ENCODE peak calls at places on chromosomes 2 and 18, in seven cellular contexts. F, Z, M, S, U, A and J are unnamed samples.
A peak's percentile ranks its signal among the peaks of the same experiment; 100 is the strongest.

GRCh38 chr2:30254692-30255015 is 23.3 kb downstream of the LBH start:
- DNase-seq in F (no peak), Z (no peak), M (no peak), S (no peak), U (no peak), A (no peak), J (no peak)

GRCh38 chr2:213266421-213266820 is 17.8 kb upstream of the SPAG16 start:
- DNase-seq in F (no peak), Z (no peak), M (no peak), S (no peak), U (no peak), A (no peak), J (no peak)

GRCh38 chr2:946073-947005 is 4.3 kb upstream of the SNTG2 start:
- DNase-seq in F (no peak), Z (no peak), M (no peak), S (no peak), U (no peak), A (no peak), J (peak; percentile 10)

GRCh38 chr2:37283207-37283606 is 41.4 kb downstream of the PRKD3 start:
- DNase-seq in F (no peak), Z (no peak), M (no peak), S (peak; percentile 82), U (no peak), A (peak; percentile 92), J (no peak)

GRCh38 chr18:37450434-37451133 is 115.0 kb downstream of the CELF4 start:
- DNase-seq in F (peak; percentile 60), Z (no peak), M (no peak), S (no peak), U (peak; percentile 49), A (no peak), J (no peak)

GRCh38 chr18:68847219-68847860 is 49.5 kb downstream of the CCDC102B start:
- DNase-seq in F (peak; percentile 13), Z (peak; percentile 26), M (no peak), S (peak; percentile 44), U (no peak), A (peak; percentile 8), J (peak; percentile 42)

GRCh38 chr2:108491848-108492247 is 42.4 kb upstream of the LIMS1 start:
- DNase-seq in F (no peak), Z (no peak), M (no peak), S (no peak), U (no peak), A (no peak), J (no peak)

GRCh38 chr2:83640506-83640905 is 818.6 kb downstream of the SUCLG1 start:
- DNase-seq in F (no peak), Z (no peak), M (no peak), S (no peak), U (no peak), A (no peak), J (no peak)

GRCh38 chr2:118720866-118721265 is 126.6 kb downstream of the EN1 start:
- DNase-seq in F (no peak), Z (no peak), M (no peak), S (no peak), U (no peak), A (no peak), J (no peak)

GRCh38 chr2:134670955-134671354 is 47.8 kb downstream of the TMEM163 start:
- DNase-seq in F (peak; percentile 40), Z (no peak), M (peak; percentile 40), S (no peak), U (no peak), A (no peak), J (no peak)

GRCh38 chr2:27407798-27408491 is 1.4 kb downstream of the PPM1G start:
- DNase-seq in F (peak; percentile 78), Z (peak; percentile 74), M (no peak), S (peak; percentile 70), U (peak; percentile 72), A (peak; percentile 36), J (peak; percentile 49)

GRCh38 chr18:42174909-42175308 is 219.9 kb downstream of the PIK3C3 start:
- DNase-seq in F (peak; percentile 54), Z (peak; percentile 66), M (no peak), S (peak; percentile 45), U (no peak), A (peak; percentile 19), J (no peak)

GRCh38 chr2:219571311-219572236 is at the start of gene OBSL1:
- DNase-seq in F (peak; percentile 97), Z (peak; percentile 89), M (peak; percentile 85), S (peak; percentile 77), U (peak; percentile 92), A (peak; percentile 67), J (no peak)

GRCh38 chr18:58438161-58438983 is 190.5 kb downstream of the ALPK2 start:
- DNase-seq in F (no peak), Z (no peak), M (no peak), S (no peak), U (no peak), A (peak; percentile 36), J (peak; percentile 4)

GRCh38 chr2:169005080-169005598 is 26.0 kb downstream of the ABCB11 start:
- DNase-seq in F (no peak), Z (no peak), M (no peak), S (no peak), U (peak; percentile 11), A (no peak), J (no peak)

GRCh38 chr2:95382128-95382645 is 20.3 kb upstream of the FAHD2A start:
- DNase-seq in F (no peak), Z (no peak), M (peak; percentile 9), S (no peak), U (no peak), A (no peak), J (no peak)

GRCh38 chr2:27966466-27966865 is 75.9 kb downstream of the BABAM2 start:
- DNase-seq in F (no peak), Z (no peak), M (no peak), S (no peak), U (no peak), A (peak; percentile 63), J (no peak)

GRCh38 chr2:237299897-237300296 is 114.1 kb downstream of the COL6A3 start:
- DNase-seq in F (no peak), Z (no peak), M (no peak), S (peak; percentile 98), U (peak; percentile 24), A (peak; percentile 100), J (no peak)

GRCh38 chr18:72895548-72895947 is 27.8 kb upstream of the NETO1 start:
- DNase-seq in F (no peak), Z (no peak), M (no peak), S (peak; percentile 29), U (no peak), A (no peak), J (no peak)

GRCh38 chr2:16722677-16723076 is 57.0 kb upstream of the CYRIA start:
- DNase-seq in F (no peak), Z (peak; percentile 56), M (no peak), S (no peak), U (peak; percentile 54), A (no peak), J (no peak)
- TF ChIP-seq CTCF in F (no peak), Z (peak; percentile 48), M (no peak), S (no peak), U (peak; percentile 74), A (no peak), J (no peak)

DNA sequence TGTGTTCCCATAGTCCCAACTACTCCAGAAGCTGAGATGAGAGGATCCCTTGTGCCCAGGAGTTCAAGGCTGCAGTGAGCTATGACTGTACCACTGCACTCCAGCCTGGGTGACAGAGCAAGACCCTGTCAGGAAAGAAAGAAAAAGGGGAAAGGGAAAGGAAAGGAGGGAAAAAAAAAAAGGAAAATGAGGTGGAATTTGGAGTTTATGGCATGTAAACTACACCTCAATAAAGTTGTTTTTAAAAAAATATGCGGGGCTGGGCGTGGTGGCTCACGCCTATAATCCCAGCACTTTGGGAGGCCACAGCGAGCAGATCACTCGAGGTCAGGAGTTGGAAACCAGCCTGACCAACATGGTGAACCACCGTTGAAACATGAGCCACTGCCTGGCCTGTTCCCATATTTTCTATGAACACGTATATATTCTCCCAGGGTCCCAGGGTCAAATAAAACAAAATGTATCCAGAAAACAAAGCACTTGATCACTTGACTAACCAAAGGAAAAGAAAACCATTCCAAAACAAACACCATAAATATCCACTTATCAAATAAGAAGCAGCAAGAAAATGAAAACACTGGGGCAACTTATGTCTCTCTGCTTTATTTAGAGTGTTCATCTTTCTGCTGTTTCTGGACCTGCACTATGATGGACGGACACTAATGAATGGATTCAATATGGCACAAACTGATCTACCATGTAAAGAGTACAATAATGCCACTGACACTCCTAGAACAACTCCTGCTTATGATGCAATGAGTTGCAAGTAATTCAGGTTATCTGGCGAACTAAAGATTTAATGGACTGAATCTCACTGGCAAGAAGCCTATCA is 56.8 kb downstream of the ASXL2 start:
- DNase-seq in F (no peak), Z (no peak), M (no peak), S (no peak), U (no peak), A (peak; percentile 72), J (no peak)
- H3K4me3 ChIP-seq in F (no peak overlapping the region), Z (no peak overlapping the region), M (peak overlapping the region; percentile 50), S (no peak overlapping the region), U (no peak overlapping the region), A (no peak overlapping the region), J (peak overlapping the region; percentile 57)

DNA sequence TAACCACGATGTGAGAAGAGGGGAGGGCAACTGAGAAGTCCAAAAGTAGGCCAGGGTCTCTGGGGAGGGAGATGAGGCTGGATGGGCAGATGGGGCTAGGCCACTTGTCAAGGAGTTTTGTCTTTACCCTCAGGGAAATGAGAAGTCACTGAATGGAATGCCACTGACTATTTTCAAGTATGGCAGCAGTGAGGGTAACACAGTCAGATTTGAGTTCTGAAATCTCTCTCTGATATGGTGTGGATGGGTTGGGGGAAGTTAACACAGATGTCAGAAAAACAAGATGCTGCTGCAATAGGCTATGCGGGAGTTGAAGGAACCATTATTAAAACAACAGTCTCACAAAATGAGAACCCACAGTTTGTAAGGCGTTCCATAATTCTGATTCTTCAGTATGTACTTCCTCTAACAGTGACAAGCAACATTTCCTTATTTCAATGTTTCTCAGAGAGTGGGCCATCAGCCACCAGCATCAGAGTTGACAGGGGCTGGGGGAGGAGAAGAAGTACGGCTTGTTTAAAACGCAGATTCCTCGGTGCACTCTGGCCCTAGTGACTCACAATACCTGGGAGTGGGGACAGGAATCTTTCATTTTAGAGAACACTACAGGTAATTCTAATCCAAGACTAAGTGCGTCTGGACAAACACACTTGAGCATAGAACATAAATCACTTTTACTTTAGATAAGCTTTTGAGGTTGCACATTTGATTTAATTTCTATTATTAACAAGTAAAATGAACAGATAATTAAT is 301.5 kb upstream of the LYPD1 start:
- DNase-seq in F (no peak), Z (no peak), M (no peak), S (peak; percentile 5), U (no peak), A (no peak), J (no peak)
- TF ChIP-seq CTCF in F (no peak), Z (no peak), M (no peak), S (no peak), U (no peak), A (no peak), J (no peak)

GRCh38 chr2:109647636-109648035 is 33.5 kb downstream of the SOWAHC start:
- DNase-seq in F (no peak), Z (no peak), M (no peak), S (peak; percentile 23), U (no peak), A (peak; percentile 60), J (no peak)

GRCh38 chr2:109648041-109648527 is 33.9 kb downstream of the SOWAHC start:
- DNase-seq in F (no peak), Z (no peak), M (no peak), S (no peak), U (no peak), A (peak; percentile 28), J (no peak)

GRCh38 chr2:109646961-109647360 is 32.8 kb downstream of the SOWAHC start:
- DNase-seq in F (no peak), Z (no peak), M (no peak), S (no peak), U (no peak), A (no peak), J (no peak)

GRCh38 chr2:109644571-109645275 is 30.6 kb downstream of the SOWAHC start:
- DNase-seq in F (peak; percentile 70), Z (peak; percentile 35), M (peak; percentile 19), S (no peak), U (no peak), A (no peak), J (no peak)

GRCh38 chr2:109645412-109646184 is 31.4 kb downstream of the SOWAHC start:
- DNase-seq in F (no peak), Z (no peak), M (no peak), S (no peak), U (no peak), A (no peak), J (no peak)
- H3K4me3 ChIP-seq in F (no peak overlapping the region), Z (no peak overlapping the region), M (no peak overlapping the region), S (no peak overlapping the region), U (no peak overlapping the region), A (no peak overlapping the region), J (no peak overlapping the region)